ENCODE peak calls at places on chromosomes 5 and 9, in six cellular contexts. One of them, this sample, is unnamed. For H3K27me3, the result is how much of the 10 kb centered on the place peaks cover.

GRCh38 chr5:83484294-83484693 is 12.8 kb downstream of the VCAN start:
- DNase-seq in adrenal gland: no peak
- DNase-seq in sigmoid colon: no peak
- DNase-seq in heart right ventricle: no peak
- DNase-seq in GM23248: no peak
- DNase-seq in mammary epithelial cell: no peak
- DNase-seq in this sample: no peak

GRCh38 chr9:20409321-20410092 is 212.8 kb downstream of the MLLT3 start:
- DNase-seq in mammary epithelial cell: no peak
- DNase-seq in heart right ventricle: no peak
- DNase-seq in GM23248: no peak
- DNase-seq in sigmoid colon: no peak
- DNase-seq in adrenal gland: no peak
- DNase-seq in this sample: no peak

GRCh38 chr5:28808967-28809810 is 1770.8 kb upstream of the CDH9 start:
- DNase-seq in sigmoid colon: no peak
- DNase-seq in GM23248: no peak
- DNase-seq in heart right ventricle: no peak
- DNase-seq in mammary epithelial cell: no peak
- DNase-seq in adrenal gland: no peak
- DNase-seq in this sample: no peak

GRCh38 chr5:137566118-137566541 is 67.0 kb upstream of the SPOCK1 start:
- DNase-seq in sigmoid colon: no peak
- DNase-seq in heart right ventricle: no peak
- DNase-seq in GM23248: peak
- DNase-seq in adrenal gland: no peak
- DNase-seq in mammary epithelial cell: no peak
- DNase-seq in this sample: no peak

GRCh38 chr9:78406146-78406545 is 109.2 kb downstream of the PSAT1 start:
- DNase-seq in GM23248: no peak
- DNase-seq in sigmoid colon: no peak
- DNase-seq in adrenal gland: no peak
- DNase-seq in heart right ventricle: no peak
- DNase-seq in mammary epithelial cell: no peak
- DNase-seq in this sample: no peak

GRCh38 chr5:378301-378891 is 56.9 kb downstream of the AHRR start:
- DNase-seq in sigmoid colon: peak
- DNase-seq in heart right ventricle: no peak
- DNase-seq in GM23248: peak
- DNase-seq in adrenal gland: no peak
- DNase-seq in mammary epithelial cell: no peak
- DNase-seq in this sample: no peak

GRCh38 chr9:94827584-94828304 is 101.2 kb downstream of the AOPEP start:
- DNase-seq in mammary epithelial cell: no peak
- DNase-seq in sigmoid colon: peak
- DNase-seq in heart right ventricle: peak
- DNase-seq in GM23248: no peak
- DNase-seq in adrenal gland: no peak
- DNase-seq in this sample: no peak

GRCh38 chr9:132846109-132846917 is 31.8 kb downstream of the AK8 start:
- DNase-seq in mammary epithelial cell: no peak
- DNase-seq in sigmoid colon: peak
- DNase-seq in adrenal gland: no peak
- DNase-seq in GM23248: no peak
- DNase-seq in heart right ventricle: no peak
- DNase-seq in this sample: no peak

GRCh38 chr5:56900858-56901578 is 8.4 kb upstream of the SETD9 start:
- DNase-seq in heart right ventricle: peak
- DNase-seq in sigmoid colon: no peak
- DNase-seq in adrenal gland: no peak
- DNase-seq in GM23248: peak
- DNase-seq in mammary epithelial cell: peak
- DNase-seq in this sample: peak

GRCh38 chr5:118558871-118559270 is 429.5 kb downstream of the DTWD2 start:
- DNase-seq in heart right ventricle: no peak
- DNase-seq in adrenal gland: no peak
- DNase-seq in sigmoid colon: no peak
- DNase-seq in mammary epithelial cell: peak
- DNase-seq in GM23248: peak
- DNase-seq in this sample: no peak

GRCh38 chr5:154273028-154273617 is 82.6 kb downstream of the GALNT10 start:
- DNase-seq in heart right ventricle: peak
- DNase-seq in sigmoid colon: peak
- DNase-seq in mammary epithelial cell: no peak
- DNase-seq in adrenal gland: peak
- DNase-seq in GM23248: no peak
- DNase-seq in this sample: no peak

GRCh38 chr9:137168907-137169763 is 716 bp downstream of the LRRC26 start:
- DNase-seq in GM23248: peak
- DNase-seq in adrenal gland: no peak
- DNase-seq in heart right ventricle: no peak
- DNase-seq in sigmoid colon: no peak
- DNase-seq in mammary epithelial cell: peak
- DNase-seq in this sample: peak

GRCh38 chr9:137170486-137171148 is 766 bp upstream of the LRRC26 start:
- DNase-seq in GM23248: no peak
- DNase-seq in adrenal gland: no peak
- DNase-seq in mammary epithelial cell: no peak
- DNase-seq in sigmoid colon: no peak
- DNase-seq in heart right ventricle: no peak
- DNase-seq in this sample: no peak

GRCh38 chr9:137171149-137172063 is at the start of gene TMEM210:
- DNase-seq in mammary epithelial cell: no peak
- DNase-seq in sigmoid colon: no peak
- DNase-seq in heart right ventricle: no peak
- DNase-seq in GM23248: no peak
- DNase-seq in adrenal gland: no peak
- DNase-seq in this sample: no peak

GRCh38 chr9:137168575-137168906 is 1.3 kb downstream of the LRRC26 start:
- DNase-seq in sigmoid colon: no peak
- DNase-seq in heart right ventricle: no peak
- DNase-seq in GM23248: peak
- DNase-seq in adrenal gland: no peak
- DNase-seq in mammary epithelial cell: no peak
- DNase-seq in this sample: peak

GRCh38 chr9:137169764-137170460 is at the start of gene LRRC26:
- DNase-seq in mammary epithelial cell: no peak
- DNase-seq in sigmoid colon: no peak
- DNase-seq in GM23248: no peak
- DNase-seq in adrenal gland: no peak
- DNase-seq in heart right ventricle: no peak
- DNase-seq in this sample: no peak
- H3K27me3 ChIP-seq in mammary epithelial cell: under half
- H3K27me3 ChIP-seq in sigmoid colon: half or more
- H3K27me3 ChIP-seq in GM23248: under half
- H3K27me3 ChIP-seq in adrenal gland: half or more
- H3K27me3 ChIP-seq in heart right ventricle: half or more
- H3K27me3 ChIP-seq in this sample: under half

DNA sequence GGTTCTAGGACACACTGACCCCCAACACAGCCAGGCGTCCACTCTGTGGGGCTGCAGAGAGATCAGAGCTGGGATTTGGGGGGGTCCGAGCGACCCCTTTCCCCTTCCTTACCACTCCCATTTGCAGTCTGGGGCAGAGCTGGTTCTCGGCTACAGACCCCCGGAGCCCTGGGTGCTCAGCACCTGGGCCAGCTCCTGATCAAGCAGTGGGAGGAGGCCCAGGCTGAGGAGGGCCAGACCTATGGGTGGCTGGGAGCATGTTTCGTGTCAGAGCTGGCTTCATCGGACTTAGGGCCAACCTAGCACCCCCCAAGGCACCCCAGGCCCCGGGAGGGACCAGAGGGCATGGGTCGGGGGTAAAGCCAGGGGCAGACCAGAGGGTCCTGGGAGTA is 7.6 kb downstream of the GRIN1 start:
- DNase-seq in GM23248: no peak
- DNase-seq in sigmoid colon: no peak
- DNase-seq in heart right ventricle: no peak
- DNase-seq in adrenal gland: no peak
- DNase-seq in mammary epithelial cell: no peak
- DNase-seq in this sample: no peak
- H3K27me3 ChIP-seq in GM23248: under half
- H3K27me3 ChIP-seq in sigmoid colon: half or more
- H3K27me3 ChIP-seq in heart right ventricle: half or more
- H3K27me3 ChIP-seq in adrenal gland: under half
- H3K27me3 ChIP-seq in mammary epithelial cell: under half
- H3K27me3 ChIP-seq in this sample: under half

GRCh38 chr9:135756576-135756975 is 54.6 kb downstream of the KCNT1 start:
- DNase-seq in mammary epithelial cell: no peak
- DNase-seq in heart right ventricle: no peak
- DNase-seq in adrenal gland: no peak
- DNase-seq in GM23248: no peak
- DNase-seq in sigmoid colon: no peak
- DNase-seq in this sample: no peak
- H3K27me3 ChIP-seq in mammary epithelial cell: under half
- H3K27me3 ChIP-seq in heart right ventricle: under half
- H3K27me3 ChIP-seq in adrenal gland: under half
- H3K27me3 ChIP-seq in GM23248: under half
- H3K27me3 ChIP-seq in sigmoid colon: under half
- H3K27me3 ChIP-seq in this sample: under half

GRCh38 chr5:73418244-73418691 is 30.3 kb downstream of the FOXD1 start:
- DNase-seq in sigmoid colon: no peak
- DNase-seq in mammary epithelial cell: no peak
- DNase-seq in adrenal gland: no peak
- DNase-seq in GM23248: peak
- DNase-seq in heart right ventricle: no peak
- DNase-seq in this sample: no peak

GRCh38 chr5:73419414-73420390 is 28.9 kb downstream of the FOXD1 start:
- DNase-seq in adrenal gland: peak
- DNase-seq in heart right ventricle: no peak
- DNase-seq in sigmoid colon: no peak
- DNase-seq in mammary epithelial cell: no peak
- DNase-seq in GM23248: peak
- DNase-seq in this sample: no peak

GRCh38 chr5:73426034-73426433 is 22.5 kb downstream of the FOXD1 start:
- DNase-seq in mammary epithelial cell: no peak
- DNase-seq in adrenal gland: no peak
- DNase-seq in heart right ventricle: no peak
- DNase-seq in GM23248: no peak
- DNase-seq in sigmoid colon: no peak
- DNase-seq in this sample: no peak

GRCh38 chr5:73424489-73425102 is 24.0 kb downstream of the FOXD1 start:
- DNase-seq in mammary epithelial cell: no peak
- DNase-seq in sigmoid colon: no peak
- DNase-seq in heart right ventricle: no peak
- DNase-seq in adrenal gland: no peak
- DNase-seq in GM23248: no peak
- DNase-seq in this sample: no peak

DNA sequence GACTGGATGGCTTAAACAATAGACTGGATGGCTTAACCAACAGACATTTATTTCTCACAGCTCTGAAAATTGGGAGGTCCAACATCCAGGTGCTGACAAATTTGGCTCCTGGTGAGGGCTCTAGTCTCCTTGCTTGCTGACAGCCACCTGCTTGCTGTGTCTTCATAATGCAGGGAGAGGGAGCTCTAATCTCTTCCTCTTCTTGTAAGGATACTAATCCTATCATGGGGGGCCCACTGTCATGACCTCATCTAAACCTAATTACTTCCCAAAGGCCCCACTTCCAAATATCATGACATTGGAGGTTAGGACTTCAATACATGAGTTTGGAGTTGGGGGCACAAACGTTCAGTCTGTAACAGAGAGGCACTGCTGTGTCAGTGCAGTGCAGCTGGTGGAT is 26.4 kb downstream of the FOXD1 start:
- DNase-seq in mammary epithelial cell: no peak
- DNase-seq in sigmoid colon: no peak
- DNase-seq in heart right ventricle: no peak
- DNase-seq in GM23248: no peak
- DNase-seq in adrenal gland: no peak
- DNase-seq in this sample: no peak
- H3K27me3 ChIP-seq in mammary epithelial cell: under half
- H3K27me3 ChIP-seq in sigmoid colon: half or more
- H3K27me3 ChIP-seq in heart right ventricle: half or more
- H3K27me3 ChIP-seq in GM23248: under half
- H3K27me3 ChIP-seq in adrenal gland: half or more
- H3K27me3 ChIP-seq in this sample: under half

GRCh38 chr9:110958846-110959245 is 79.4 kb downstream of the LPAR1 start:
- DNase-seq in adrenal gland: no peak
- DNase-seq in sigmoid colon: no peak
- DNase-seq in mammary epithelial cell: no peak
- DNase-seq in GM23248: no peak
- DNase-seq in heart right ventricle: no peak
- DNase-seq in this sample: no peak
- H3K27me3 ChIP-seq in adrenal gland: under half
- H3K27me3 ChIP-seq in sigmoid colon: under half
- H3K27me3 ChIP-seq in mammary epithelial cell: under half
- H3K27me3 ChIP-seq in GM23248: under half
- H3K27me3 ChIP-seq in heart right ventricle: under half
- H3K27me3 ChIP-seq in this sample: under half

This sample was measured in naive thymus-derived CD4-positive, alpha-beta T cell.